ENCODE peak calls at places on chromosomes 11 and 22, in six cellular contexts. D, V, Y, P, T and O are unnamed samples.

GRCh38 chr11:27524155-27524554 is 17.6 kb upstream of the LIN7C start:
- DNase-seq in D (peak), V (peak), P (peak), Y (no peak), T (peak), O (no peak)

GRCh38 chr11:123137496-123138270 is 57.4 kb downstream of the CLMP start:
- DNase-seq in P (peak), Y (peak), D (no peak), T (peak), V (peak), O (no peak)

GRCh38 chr22:23626286-23626975 is 5.7 kb downstream of the DRICH1 start:
- DNase-seq in T (no peak), V (no peak), D (no peak), Y (no peak), P (no peak), O (no peak)

GRCh38 chr11:118735203-118735602 is 55.8 kb upstream of the TREH start:
- DNase-seq in D (no peak), T (no peak), V (no peak), P (no peak), Y (no peak), O (no peak)

GRCh38 chr22:22976033-22976922 is 88.7 kb downstream of the IGLL5 start:
- DNase-seq in V (no peak), Y (no peak), D (no peak), P (no peak), T (no peak), O (no peak)

GRCh38 chr11:69131644-69132300 is 24.0 kb upstream of the SMIM38 start:
- DNase-seq in P (peak), D (peak), V (peak), T (peak), Y (peak), O (no peak)

GRCh38 chr11:105000167-105000566 is 22.8 kb downstream of the CASP5 start:
- DNase-seq in P (no peak), D (peak), T (no peak), V (peak), Y (no peak), O (no peak)

GRCh38 chr22:46592390-46592872 is 27.8 kb upstream of the GRAMD4 start:
- DNase-seq in V (no peak), P (peak), T (peak), D (no peak), Y (peak), O (peak)

GRCh38 chr11:2931771-2932738 is 2.8 kb upstream of the PHLDA2 start:
- DNase-seq in T (no peak), D (no peak), V (no peak), Y (peak), P (no peak), O (no peak)

GRCh38 chr11:91860661-91861060 is 364.0 kb upstream of the FAT3 start:
- DNase-seq in T (no peak), V (peak), Y (no peak), D (no peak), P (no peak), O (no peak)

GRCh38 chr11:115665958-115666357 is 161.7 kb upstream of the CADM1 start:
- DNase-seq in D (no peak), V (no peak), P (no peak), T (peak), Y (no peak), O (no peak)

GRCh38 chr11:44568706-44569473 is 3.4 kb downstream of the CD82 start:
- DNase-seq in D (no peak), V (no peak), Y (peak), T (peak), P (peak), O (peak)

GRCh38 chr11:34706709-34707461 is 86.0 kb downstream of the EHF start:
- DNase-seq in T (no peak), D (no peak), V (no peak), Y (no peak), P (no peak), O (no peak)

GRCh38 chr22:35892192-35892591 is 136.4 kb downstream of the RBFOX2 start:
- DNase-seq in T (peak), D (no peak), V (no peak), P (peak), Y (no peak), O (no peak)

GRCh38 chr22:41480397-41480735 is 11.4 kb downstream of the ACO2 start:
- DNase-seq in Y (no peak), P (peak), T (peak), V (no peak), D (no peak), O (no peak)

GRCh38 chr11:47593492-47593933 is 698 bp downstream of the C1QTNF4 start:
- DNase-seq in T (no peak), D (no peak), V (no peak), Y (no peak), P (no peak), O (no peak)

GRCh38 chr22:25085930-25086901 is 113.4 kb upstream of the CRYBB3 start:
- DNase-seq in Y (peak), V (peak), T (no peak), D (no peak), P (no peak), O (no peak)

GRCh38 chr11:82494988-82495432 is 238.7 kb downstream of the FAM181B start:
- DNase-seq in P (no peak), T (no peak), V (peak), D (no peak), Y (no peak), O (no peak)

GRCh38 chr11:60951909-60952741 is at the start of gene SLC15A3:
- DNase-seq in V (no peak), P (no peak), D (no peak), T (peak), Y (peak), O (peak)

GRCh38 chr22:42116848-42117424 is 13.7 kb downstream of the CYP2D6 start:
- DNase-seq in P (no peak), D (no peak), T (peak), V (peak), Y (no peak), O (no peak)

GRCh38 chr11:46315783-46316563 is 31.3 kb upstream of the DGKZ start:
- DNase-seq in V (peak), T (no peak), P (no peak), Y (no peak), D (no peak), O (no peak)

GRCh38 chr22:11253000-11253511 is 4274.9 kb upstream of the OR11H1 start:
- DNase-seq in V (peak), P (no peak), D (no peak), Y (peak), T (no peak), O (no peak)

GRCh38 chr11:34356576-34356917 is 1.3 kb downstream of the ABTB2 start:
- DNase-seq in Y (peak), V (peak), P (peak), T (peak), D (no peak), O (no peak)

GRCh38 chr22:38755155-38755910 is 465 bp downstream of the SUN2 start:
- DNase-seq in V (peak), T (peak), P (peak), Y (peak), D (no peak), O (peak)

GRCh38 chr11:122235615-122236014 is 119.6 kb upstream of the BLID start:
- DNase-seq in D (no peak), V (no peak), Y (no peak), P (peak), T (peak), O (no peak)

GRCh38 chr22:20027966-20028854 is 7.3 kb downstream of the TANGO2 start:
- DNase-seq in V (no peak), D (no peak), P (peak), Y (no peak), T (no peak), O (no peak)

GRCh38 chr11:58497951-58498350 is 10.0 kb downstream of the OR5B21 start:
- DNase-seq in Y (no peak), D (no peak), P (no peak), T (no peak), V (no peak), O (no peak)

GRCh38 chr11:76629853-76630599 is 40.5 kb downstream of the LRRC32 start:
- DNase-seq in D (no peak), P (peak), T (peak), Y (peak), V (no peak), O (peak)
- TF ChIP-seq CTCF in D (no peak), P (no peak), T (no peak), Y (no peak), V (no peak), O (no peak)

GRCh38 chr11:31236052-31236652 is 133.4 kb downstream of the DCDC1 start:
- DNase-seq in D (peak), Y (no peak), P (no peak), T (no peak), V (no peak), O (no peak)

GRCh38 chr11:31237819-31238771 is 131.4 kb downstream of the DCDC1 start:
- DNase-seq in D (no peak), P (no peak), V (no peak), T (no peak), Y (no peak), O (no peak)

DNA sequence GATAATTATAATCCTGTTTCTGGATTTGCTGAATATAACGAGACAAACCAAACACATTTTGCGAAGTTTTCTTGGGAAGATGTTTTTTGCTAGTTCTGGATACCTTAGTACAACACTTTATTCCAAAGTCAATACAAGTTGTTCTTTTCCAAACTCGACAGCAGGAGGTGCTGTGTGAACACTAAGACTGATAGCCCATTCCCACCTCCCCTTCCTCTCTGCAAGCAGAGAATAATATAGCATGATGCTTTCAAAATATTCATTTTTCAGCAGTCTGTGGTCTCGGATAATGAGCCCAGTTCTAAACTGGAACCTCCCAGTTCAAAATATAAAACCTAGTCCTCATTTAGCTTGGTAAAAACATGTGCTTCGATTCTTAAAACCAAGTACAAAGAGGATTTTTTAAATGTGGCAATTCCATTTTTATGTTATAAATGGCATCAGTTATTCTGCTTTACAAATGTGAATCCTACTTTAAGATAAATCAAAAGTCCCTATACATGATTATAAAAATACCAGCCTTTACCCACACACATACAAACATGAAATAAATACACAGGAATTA is 129.1 kb downstream of the DCDC1 start:
- DNase-seq in Y (no peak), D (peak), P (no peak), V (peak), T (peak), O (no peak)
- TF ChIP-seq CTCF in Y (no peak), D (peak), P (peak), V (peak), T (peak), O (no peak)

GRCh38 chr11:57457643-57458023 is 2.7 kb upstream of the RTN4RL2 start:
- DNase-seq in Y (no peak), T (no peak), P (no peak), V (no peak), D (no peak), O (no peak)
- TF ChIP-seq CTCF in Y (no peak), T (no peak), P (peak), V (no peak), D (no peak), O (no peak)

GRCh38 chr11:72102946-72103753 is at the start of gene LAMTOR1:
- DNase-seq in Y (peak), D (peak), T (peak), V (peak), P (peak), O (peak)
- TF ChIP-seq CTCF in Y (peak), D (peak), T (peak), V (peak), P (peak), O (no peak)

GRCh38 chr11:63845305-63845704 is 6.4 kb downstream of the MARK2 start:
- DNase-seq in V (no peak), D (no peak), Y (no peak), T (peak), P (peak), O (no peak)
- TF ChIP-seq CTCF in V (no peak), D (no peak), Y (no peak), T (no peak), P (no peak), O (no peak)